ENCODE peak calls at places on chromosome 1, in six cellular contexts. One of them, this sample, is unnamed.

GRCh38 chr1:216247937-216248336 is 175.3 kb downstream of the USH2A start:
- DNase-seq in hippocampal formation: no peak
- DNase-seq in right atrium auricular region: no peak
- DNase-seq in NAMALWA: no peak
- DNase-seq in H9: no peak
- DNase-seq in NCI-H1092: no peak
- DNase-seq in this sample: no peak

GRCh38 chr1:113913312-113913668 is 8.2 kb downstream of the DCLRE1B start:
- DNase-seq in NAMALWA: no peak
- DNase-seq in H9: no peak
- DNase-seq in right atrium auricular region: no peak
- DNase-seq in hippocampal formation: no peak
- DNase-seq in NCI-H1092: no peak
- DNase-seq in this sample: no peak

GRCh38 chr1:153490272-153491051 is 30.0 kb upstream of the S100A7 start:
- DNase-seq in hippocampal formation: peak; percentile 27
- DNase-seq in NCI-H1092: peak; percentile 88
- DNase-seq in right atrium auricular region: peak; percentile 95
- DNase-seq in H9: no peak
- DNase-seq in NAMALWA: no peak
- DNase-seq in this sample: peak; percentile 95

GRCh38 chr1:186008920-186009737 is 274.9 kb downstream of the HMCN1 start:
- DNase-seq in NAMALWA: no peak
- DNase-seq in H9: no peak
- DNase-seq in right atrium auricular region: no peak
- DNase-seq in hippocampal formation: no peak
- DNase-seq in NCI-H1092: no peak
- DNase-seq in this sample: no peak

GRCh38 chr1:24849653-24850295 is 80.3 kb downstream of the RUNX3 start:
- DNase-seq in H9: peak; percentile 46
- DNase-seq in NAMALWA: peak; percentile 24
- DNase-seq in hippocampal formation: no peak
- DNase-seq in NCI-H1092: no peak
- DNase-seq in right atrium auricular region: peak; percentile 55
- DNase-seq in this sample: peak; percentile 59

GRCh38 chr1:169906938-169907337 is 13.2 kb upstream of the SCYL3 start:
- DNase-seq in H9: no peak
- DNase-seq in NCI-H1092: no peak
- DNase-seq in hippocampal formation: no peak
- DNase-seq in NAMALWA: no peak
- DNase-seq in right atrium auricular region: no peak
- DNase-seq in this sample: no peak

GRCh38 chr1:218459878-218460277 is 114.7 kb downstream of the TGFB2 start:
- DNase-seq in right atrium auricular region: no peak
- DNase-seq in NAMALWA: no peak
- DNase-seq in hippocampal formation: no peak
- DNase-seq in H9: peak; percentile 56
- DNase-seq in NCI-H1092: no peak
- DNase-seq in this sample: no peak

GRCh38 chr1:182357913-182358312 is 33.7 kb downstream of the GLUL start:
- DNase-seq in hippocampal formation: no peak
- DNase-seq in H9: no peak
- DNase-seq in right atrium auricular region: peak; percentile 26
- DNase-seq in NAMALWA: no peak
- DNase-seq in NCI-H1092: peak; percentile 60
- DNase-seq in this sample: no peak

GRCh38 chr1:62294211-62294610 is 25.0 kb downstream of the KANK4 start:
- DNase-seq in NCI-H1092: no peak
- DNase-seq in H9: peak; percentile 59
- DNase-seq in NAMALWA: peak; percentile 50
- DNase-seq in hippocampal formation: no peak
- DNase-seq in right atrium auricular region: no peak
- DNase-seq in this sample: peak; percentile 68

This sample was measured in WERI-Rb-1.